ENCODE peak calls at places on chromosomes 11 and 22, in eight cellular contexts. One of them, this sample, is unnamed.

GRCh38 chr22:23393721-23394320 is 186.3 kb downstream of the IGLL1 start:
- DNase-seq in stomach: no peak
- DNase-seq in transverse colon: no peak
- DNase-seq in H1: no peak
- DNase-seq in sigmoid colon: peak
- DNase-seq in GM12878: no peak
- DNase-seq in tibial nerve: no peak
- DNase-seq in SK-N-SH: no peak
- DNase-seq in this sample: peak

GRCh38 chr11:123454060-123454651 is 24.1 kb downstream of the GRAMD1B start:
- DNase-seq in GM12878: no peak
- DNase-seq in SK-N-SH: no peak
- DNase-seq in tibial nerve: no peak
- DNase-seq in H1: no peak
- DNase-seq in transverse colon: peak
- DNase-seq in sigmoid colon: no peak
- DNase-seq in stomach: no peak
- DNase-seq in this sample: no peak

GRCh38 chr22:36470994-36471331 is 10.5 kb downstream of the TXN2 start:
- DNase-seq in H1: no peak
- DNase-seq in sigmoid colon: peak
- DNase-seq in GM12878: no peak
- DNase-seq in stomach: no peak
- DNase-seq in transverse colon: no peak
- DNase-seq in SK-N-SH: no peak
- DNase-seq in tibial nerve: no peak
- DNase-seq in this sample: no peak

GRCh38 chr11:91538065-91538464 is 686.6 kb upstream of the FAT3 start:
- DNase-seq in GM12878: no peak
- DNase-seq in H1: no peak
- DNase-seq in transverse colon: no peak
- DNase-seq in stomach: no peak
- DNase-seq in SK-N-SH: no peak
- DNase-seq in sigmoid colon: no peak
- DNase-seq in tibial nerve: no peak
- DNase-seq in this sample: no peak

GRCh38 chr11:122367809-122368231 is 251.8 kb upstream of the BLID start:
- DNase-seq in stomach: no peak
- DNase-seq in sigmoid colon: peak
- DNase-seq in GM12878: no peak
- DNase-seq in transverse colon: no peak
- DNase-seq in SK-N-SH: no peak
- DNase-seq in H1: no peak
- DNase-seq in tibial nerve: peak
- DNase-seq in this sample: no peak

GRCh38 chr22:35506259-35506570 is 34.4 kb upstream of the RASD2 start:
- DNase-seq in tibial nerve: no peak
- DNase-seq in GM12878: no peak
- DNase-seq in stomach: no peak
- DNase-seq in transverse colon: no peak
- DNase-seq in H1: no peak
- DNase-seq in SK-N-SH: no peak
- DNase-seq in sigmoid colon: no peak
- DNase-seq in this sample: no peak

GRCh38 chr11:96052921-96053631 is 129.2 kb upstream of the MTMR2 start:
- DNase-seq in tibial nerve: no peak
- DNase-seq in sigmoid colon: no peak
- DNase-seq in SK-N-SH: no peak
- DNase-seq in H1: no peak
- DNase-seq in transverse colon: no peak
- DNase-seq in GM12878: peak
- DNase-seq in stomach: no peak
- DNase-seq in this sample: no peak

GRCh38 chr11:122665882-122666281 is 10.4 kb downstream of the UBASH3B start:
- DNase-seq in sigmoid colon: no peak
- DNase-seq in H1: no peak
- DNase-seq in stomach: no peak
- DNase-seq in transverse colon: no peak
- DNase-seq in SK-N-SH: no peak
- DNase-seq in tibial nerve: no peak
- DNase-seq in GM12878: no peak
- DNase-seq in this sample: no peak

GRCh38 chr11:126132319-126132718 is 69.7 kb upstream of the CDON start:
- DNase-seq in SK-N-SH: no peak
- DNase-seq in H1: no peak
- DNase-seq in GM12878: no peak
- DNase-seq in sigmoid colon: peak
- DNase-seq in transverse colon: no peak
- DNase-seq in tibial nerve: no peak
- DNase-seq in stomach: peak
- DNase-seq in this sample: no peak

GRCh38 chr22:43236401-43237166 is 49.6 kb upstream of the TTLL12 start:
- DNase-seq in SK-N-SH: no peak
- DNase-seq in tibial nerve: no peak
- DNase-seq in transverse colon: no peak
- DNase-seq in GM12878: no peak
- DNase-seq in H1: no peak
- DNase-seq in sigmoid colon: no peak
- DNase-seq in stomach: peak
- DNase-seq in this sample: no peak

GRCh38 chr11:79094601-79095000 is 346.2 kb downstream of the TENM4 start:
- DNase-seq in GM12878: no peak
- DNase-seq in SK-N-SH: no peak
- DNase-seq in sigmoid colon: no peak
- DNase-seq in tibial nerve: no peak
- DNase-seq in H1: no peak
- DNase-seq in stomach: no peak
- DNase-seq in transverse colon: no peak
- DNase-seq in this sample: no peak

GRCh38 chr11:19605500-19606371 is 106.9 kb upstream of the NAV2 start:
- DNase-seq in tibial nerve: no peak
- DNase-seq in sigmoid colon: no peak
- DNase-seq in SK-N-SH: no peak
- DNase-seq in H1: no peak
- DNase-seq in GM12878: no peak
- DNase-seq in stomach: no peak
- DNase-seq in transverse colon: no peak
- DNase-seq in this sample: no peak

GRCh38 chr22:42947211-42947990 is 67.5 kb downstream of the PACSIN2 start:
- DNase-seq in stomach: peak
- DNase-seq in SK-N-SH: no peak
- DNase-seq in tibial nerve: no peak
- DNase-seq in H1: no peak
- DNase-seq in sigmoid colon: no peak
- DNase-seq in GM12878: no peak
- DNase-seq in transverse colon: no peak
- DNase-seq in this sample: peak

GRCh38 chr22:31343235-31344191 is 2.6 kb downstream of the PATZ1 start:
- DNase-seq in tibial nerve: no peak
- DNase-seq in transverse colon: peak
- DNase-seq in H1: peak
- DNase-seq in sigmoid colon: no peak
- DNase-seq in GM12878: no peak
- DNase-seq in stomach: peak
- DNase-seq in SK-N-SH: peak
- DNase-seq in this sample: no peak

GRCh38 chr11:48109046-48109666 is 107.5 kb upstream of the OR4B1 start:
- DNase-seq in transverse colon: no peak
- DNase-seq in GM12878: no peak
- DNase-seq in stomach: no peak
- DNase-seq in SK-N-SH: no peak
- DNase-seq in H1: peak
- DNase-seq in tibial nerve: no peak
- DNase-seq in sigmoid colon: no peak
- DNase-seq in this sample: no peak

GRCh38 chr22:29308791-29309262 is 2.4 kb downstream of the GAS2L1 start:
- DNase-seq in GM12878: no peak
- DNase-seq in H1: peak
- DNase-seq in stomach: no peak
- DNase-seq in sigmoid colon: peak
- DNase-seq in transverse colon: peak
- DNase-seq in SK-N-SH: peak
- DNase-seq in tibial nerve: no peak
- DNase-seq in this sample: no peak

GRCh38 chr11:129861702-129862107 is 33.7 kb downstream of the NFRKB start:
- DNase-seq in transverse colon: peak
- DNase-seq in sigmoid colon: no peak
- DNase-seq in stomach: peak
- DNase-seq in SK-N-SH: no peak
- DNase-seq in tibial nerve: no peak
- DNase-seq in GM12878: no peak
- DNase-seq in H1: no peak
- DNase-seq in this sample: no peak

GRCh38 chr11:131809203-131809948 is 439.0 kb downstream of the NTM start:
- DNase-seq in GM12878: no peak
- DNase-seq in stomach: no peak
- DNase-seq in SK-N-SH: no peak
- DNase-seq in H1: no peak
- DNase-seq in tibial nerve: no peak
- DNase-seq in sigmoid colon: no peak
- DNase-seq in transverse colon: no peak
- DNase-seq in this sample: no peak

GRCh38 chr11:3992964-3993363 is 101.6 kb upstream of the RRM1 start:
- DNase-seq in GM12878: no peak
- DNase-seq in sigmoid colon: no peak
- DNase-seq in H1: no peak
- DNase-seq in transverse colon: no peak
- DNase-seq in SK-N-SH: no peak
- DNase-seq in stomach: no peak
- DNase-seq in tibial nerve: no peak
- DNase-seq in this sample: no peak

GRCh38 chr11:11624926-11625325 is 3.1 kb upstream of the GALNT18 start:
- DNase-seq in tibial nerve: no peak
- DNase-seq in SK-N-SH: no peak
- DNase-seq in stomach: no peak
- DNase-seq in transverse colon: no peak
- DNase-seq in sigmoid colon: no peak
- DNase-seq in GM12878: no peak
- DNase-seq in H1: no peak
- DNase-seq in this sample: no peak
- TF ChIP-seq EP300 in tibial nerve: no peak
- TF ChIP-seq EP300 in SK-N-SH: no peak
- TF ChIP-seq EP300 in stomach: no peak
- TF ChIP-seq EP300 in transverse colon: no peak
- TF ChIP-seq EP300 in sigmoid colon: no peak
- TF ChIP-seq EP300 in GM12878: no peak
- TF ChIP-seq EP300 in H1: no peak
- TF ChIP-seq EP300 in this sample: no peak

DNA sequence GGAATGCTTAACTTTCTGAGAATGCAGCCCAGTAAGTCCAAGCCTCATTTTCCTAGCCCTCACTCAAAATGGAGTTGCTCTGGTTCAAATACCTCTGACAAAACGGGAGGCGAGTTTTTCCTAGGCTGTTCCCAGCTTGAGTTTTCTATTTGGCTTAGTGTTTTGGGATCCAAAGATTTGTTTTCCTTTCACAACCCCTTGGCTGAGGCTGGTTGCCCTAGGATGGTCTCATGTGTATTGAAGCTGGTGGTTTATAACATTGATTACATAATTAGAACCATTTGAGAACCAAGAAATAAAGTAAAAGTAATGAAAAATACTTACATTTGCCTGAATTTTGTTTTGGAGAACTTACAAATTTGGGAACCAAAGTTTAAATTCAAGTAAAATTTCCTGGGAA is 611.1 kb upstream of the LUZP2 start:
- DNase-seq in GM12878: no peak
- DNase-seq in stomach: no peak
- DNase-seq in sigmoid colon: no peak
- DNase-seq in tibial nerve: no peak
- DNase-seq in transverse colon: no peak
- DNase-seq in SK-N-SH: no peak
- DNase-seq in H1: no peak
- DNase-seq in this sample: no peak
- TF ChIP-seq EP300 in GM12878: no peak
- TF ChIP-seq EP300 in stomach: no peak
- TF ChIP-seq EP300 in sigmoid colon: no peak
- TF ChIP-seq EP300 in tibial nerve: no peak
- TF ChIP-seq EP300 in transverse colon: no peak
- TF ChIP-seq EP300 in SK-N-SH: no peak
- TF ChIP-seq EP300 in H1: no peak
- TF ChIP-seq EP300 in this sample: no peak

GRCh38 chr11:63903884-63904283 is 13.1 kb downstream of the RCOR2 start:
- DNase-seq in GM12878: no peak
- DNase-seq in H1: no peak
- DNase-seq in SK-N-SH: no peak
- DNase-seq in tibial nerve: no peak
- DNase-seq in transverse colon: no peak
- DNase-seq in sigmoid colon: no peak
- DNase-seq in stomach: no peak
- DNase-seq in this sample: no peak

GRCh38 chr11:63897459-63898156 is 19.4 kb downstream of the RCOR2 start:
- DNase-seq in transverse colon: no peak
- DNase-seq in GM12878: no peak
- DNase-seq in H1: no peak
- DNase-seq in SK-N-SH: no peak
- DNase-seq in stomach: no peak
- DNase-seq in tibial nerve: no peak
- DNase-seq in sigmoid colon: no peak
- DNase-seq in this sample: no peak

GRCh38 chr11:63904743-63905142 is 12.2 kb downstream of the RCOR2 start:
- DNase-seq in GM12878: no peak
- DNase-seq in stomach: no peak
- DNase-seq in sigmoid colon: no peak
- DNase-seq in tibial nerve: no peak
- DNase-seq in transverse colon: no peak
- DNase-seq in H1: no peak
- DNase-seq in SK-N-SH: no peak
- DNase-seq in this sample: no peak

GRCh38 chr11:63905179-63905578 is 11.8 kb downstream of the RCOR2 start:
- DNase-seq in tibial nerve: no peak
- DNase-seq in stomach: no peak
- DNase-seq in GM12878: no peak
- DNase-seq in sigmoid colon: no peak
- DNase-seq in SK-N-SH: no peak
- DNase-seq in transverse colon: no peak
- DNase-seq in H1: no peak
- DNase-seq in this sample: no peak

DNA sequence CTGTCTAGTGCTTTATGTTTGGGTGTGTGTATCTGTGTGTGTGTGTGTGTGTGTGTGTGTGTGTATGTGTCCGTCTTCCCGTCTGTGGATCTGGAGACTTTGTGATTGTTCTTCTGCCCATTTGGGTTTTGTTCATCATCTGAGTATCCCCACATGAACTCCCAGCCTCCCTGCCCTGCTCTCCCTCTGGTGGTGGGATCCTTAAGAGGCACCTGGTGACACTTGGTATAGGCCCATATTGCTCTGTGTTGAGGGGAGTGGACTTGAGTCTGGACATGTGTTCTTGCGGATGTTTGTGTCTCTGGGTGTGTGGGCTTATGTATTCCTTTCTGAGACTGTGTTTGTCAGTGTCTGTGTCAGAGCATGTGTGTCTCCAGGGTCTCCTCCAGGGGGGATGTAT is 15.3 kb downstream of the RCOR2 start:
- DNase-seq in tibial nerve: no peak
- DNase-seq in H1: no peak
- DNase-seq in sigmoid colon: no peak
- DNase-seq in transverse colon: no peak
- DNase-seq in SK-N-SH: peak
- DNase-seq in stomach: no peak
- DNase-seq in GM12878: no peak
- DNase-seq in this sample: no peak
- TF ChIP-seq EP300 in tibial nerve: no peak
- TF ChIP-seq EP300 in H1: no peak
- TF ChIP-seq EP300 in sigmoid colon: no peak
- TF ChIP-seq EP300 in transverse colon: no peak
- TF ChIP-seq EP300 in SK-N-SH: no peak
- TF ChIP-seq EP300 in stomach: no peak
- TF ChIP-seq EP300 in GM12878: no peak
- TF ChIP-seq EP300 in this sample: no peak

GRCh38 chr11:1206391-1207271 is 16.2 kb upstream of the MUC5B start:
- DNase-seq in transverse colon: no peak
- DNase-seq in stomach: no peak
- DNase-seq in SK-N-SH: peak
- DNase-seq in GM12878: no peak
- DNase-seq in tibial nerve: peak
- DNase-seq in sigmoid colon: peak
- DNase-seq in H1: no peak
- DNase-seq in this sample: peak
- TF ChIP-seq EP300 in transverse colon: no peak
- TF ChIP-seq EP300 in stomach: no peak
- TF ChIP-seq EP300 in SK-N-SH: no peak
- TF ChIP-seq EP300 in GM12878: no peak
- TF ChIP-seq EP300 in tibial nerve: no peak
- TF ChIP-seq EP300 in sigmoid colon: no peak
- TF ChIP-seq EP300 in H1: no peak
- TF ChIP-seq EP300 in this sample: no peak